ENCODE peak calls at places on chromosomes 11 and 22, in seven cellular contexts. One of them, this sample, is unnamed.

GRCh38 chr22:37162221-37163095 is 12.7 kb upstream of the IL2RB start:
- DNase-seq in lower lobe of right lung: no peak
- DNase-seq in upper lobe of right lung: no peak
- DNase-seq in epithelial cell of esophagus: no peak
- DNase-seq in heart right ventricle: no peak
- DNase-seq in HFFc6: no peak
- DNase-seq in BJ: no peak
- DNase-seq in this sample: no peak

GRCh38 chr22:39522567-39523300 is 2.4 kb downstream of the ATF4 start:
- DNase-seq in lower lobe of right lung: peak
- DNase-seq in epithelial cell of esophagus: peak
- DNase-seq in HFFc6: peak
- DNase-seq in upper lobe of right lung: no peak
- DNase-seq in heart right ventricle: no peak
- DNase-seq in BJ: no peak
- DNase-seq in this sample: no peak

GRCh38 chr11:75802913-75803820 is 11.8 kb upstream of the UVRAG start:
- DNase-seq in BJ: no peak
- DNase-seq in upper lobe of right lung: no peak
- DNase-seq in HFFc6: peak
- DNase-seq in heart right ventricle: no peak
- DNase-seq in epithelial cell of esophagus: peak
- DNase-seq in lower lobe of right lung: peak
- DNase-seq in this sample: peak

GRCh38 chr11:111946499-111946898 is 9.4 kb downstream of the DIXDC1 start:
- DNase-seq in lower lobe of right lung: no peak
- DNase-seq in HFFc6: no peak
- DNase-seq in heart right ventricle: no peak
- DNase-seq in epithelial cell of esophagus: no peak
- DNase-seq in BJ: no peak
- DNase-seq in upper lobe of right lung: no peak
- DNase-seq in this sample: no peak

GRCh38 chr11:119791701-119792151 is 62.7 kb upstream of the NECTIN1 start:
- DNase-seq in heart right ventricle: no peak
- DNase-seq in upper lobe of right lung: peak
- DNase-seq in epithelial cell of esophagus: no peak
- DNase-seq in HFFc6: peak
- DNase-seq in BJ: no peak
- DNase-seq in lower lobe of right lung: no peak
- DNase-seq in this sample: no peak

GRCh38 chr11:110991621-110992355 is 253.7 kb upstream of the POU2AF2 start:
- DNase-seq in heart right ventricle: no peak
- DNase-seq in BJ: peak
- DNase-seq in HFFc6: no peak
- DNase-seq in lower lobe of right lung: no peak
- DNase-seq in upper lobe of right lung: no peak
- DNase-seq in epithelial cell of esophagus: no peak
- DNase-seq in this sample: no peak

GRCh38 chr11:47969401-47969800 is 11.0 kb upstream of the PTPRJ start:
- DNase-seq in epithelial cell of esophagus: no peak
- DNase-seq in heart right ventricle: no peak
- DNase-seq in lower lobe of right lung: no peak
- DNase-seq in upper lobe of right lung: no peak
- DNase-seq in HFFc6: no peak
- DNase-seq in BJ: no peak
- DNase-seq in this sample: no peak

GRCh38 chr11:108916290-108916689 is 251.4 kb downstream of the DDX10 start:
- DNase-seq in upper lobe of right lung: no peak
- DNase-seq in BJ: no peak
- DNase-seq in HFFc6: no peak
- DNase-seq in epithelial cell of esophagus: peak
- DNase-seq in heart right ventricle: no peak
- DNase-seq in lower lobe of right lung: no peak
- DNase-seq in this sample: no peak

GRCh38 chr11:62104816-62105610 is 18.8 kb upstream of the INCENP start:
- DNase-seq in BJ: peak
- DNase-seq in upper lobe of right lung: no peak
- DNase-seq in heart right ventricle: no peak
- DNase-seq in epithelial cell of esophagus: no peak
- DNase-seq in HFFc6: peak
- DNase-seq in lower lobe of right lung: no peak
- DNase-seq in this sample: no peak

GRCh38 chr11:74756571-74756970 is 7.9 kb downstream of the RNF169 start:
- DNase-seq in HFFc6: no peak
- DNase-seq in BJ: no peak
- DNase-seq in epithelial cell of esophagus: no peak
- DNase-seq in upper lobe of right lung: no peak
- DNase-seq in heart right ventricle: no peak
- DNase-seq in lower lobe of right lung: no peak
- DNase-seq in this sample: no peak

GRCh38 chr11:12430912-12431311 is 53.5 kb downstream of the PARVA start:
- DNase-seq in lower lobe of right lung: no peak
- DNase-seq in HFFc6: peak
- DNase-seq in epithelial cell of esophagus: peak
- DNase-seq in BJ: peak
- DNase-seq in heart right ventricle: no peak
- DNase-seq in upper lobe of right lung: no peak
- DNase-seq in this sample: no peak

GRCh38 chr22:39427751-39428596 is 28.4 kb downstream of the TAB1 start:
- DNase-seq in lower lobe of right lung: peak
- DNase-seq in BJ: no peak
- DNase-seq in HFFc6: no peak
- DNase-seq in epithelial cell of esophagus: no peak
- DNase-seq in upper lobe of right lung: no peak
- DNase-seq in heart right ventricle: no peak
- DNase-seq in this sample: no peak

GRCh38 chr11:111606986-111607385 is 4.7 kb downstream of the SIK2 start:
- DNase-seq in epithelial cell of esophagus: no peak
- DNase-seq in upper lobe of right lung: no peak
- DNase-seq in BJ: no peak
- DNase-seq in lower lobe of right lung: no peak
- DNase-seq in heart right ventricle: no peak
- DNase-seq in HFFc6: no peak
- DNase-seq in this sample: no peak

GRCh38 chr22:37492428-37493344 is 6.5 kb upstream of the MFNG start:
- DNase-seq in upper lobe of right lung: peak
- DNase-seq in heart right ventricle: no peak
- DNase-seq in lower lobe of right lung: peak
- DNase-seq in HFFc6: peak
- DNase-seq in epithelial cell of esophagus: peak
- DNase-seq in BJ: no peak
- DNase-seq in this sample: no peak

GRCh38 chr11:27358306-27358705 is 4.7 kb downstream of the CCDC34 start:
- DNase-seq in epithelial cell of esophagus: peak
- DNase-seq in heart right ventricle: no peak
- DNase-seq in upper lobe of right lung: no peak
- DNase-seq in lower lobe of right lung: no peak
- DNase-seq in BJ: no peak
- DNase-seq in HFFc6: no peak
- DNase-seq in this sample: no peak

GRCh38 chr11:125951731-125952130 is 5.9 kb downstream of the VSIG10L2 start:
- DNase-seq in BJ: no peak
- DNase-seq in upper lobe of right lung: no peak
- DNase-seq in HFFc6: no peak
- DNase-seq in epithelial cell of esophagus: no peak
- DNase-seq in lower lobe of right lung: no peak
- DNase-seq in heart right ventricle: peak
- DNase-seq in this sample: no peak

GRCh38 chr11:68950268-68950667 is 30.5 kb downstream of the MRGPRD start:
- DNase-seq in HFFc6: peak
- DNase-seq in lower lobe of right lung: no peak
- DNase-seq in heart right ventricle: no peak
- DNase-seq in upper lobe of right lung: no peak
- DNase-seq in BJ: no peak
- DNase-seq in epithelial cell of esophagus: peak
- DNase-seq in this sample: no peak
- TF ChIP-seq CTCF in HFFc6: peak
- TF ChIP-seq CTCF in lower lobe of right lung: no peak
- TF ChIP-seq CTCF in heart right ventricle: no peak
- TF ChIP-seq CTCF in upper lobe of right lung: no peak
- TF ChIP-seq CTCF in BJ: peak
- TF ChIP-seq CTCF in epithelial cell of esophagus: peak
- TF ChIP-seq CTCF in this sample: peak

GRCh38 chr22:44890416-44891292 is 119.2 kb downstream of the PHF21B start:
- DNase-seq in BJ: no peak
- DNase-seq in lower lobe of right lung: no peak
- DNase-seq in upper lobe of right lung: peak
- DNase-seq in HFFc6: no peak
- DNase-seq in epithelial cell of esophagus: no peak
- DNase-seq in heart right ventricle: no peak
- DNase-seq in this sample: no peak
- TF ChIP-seq CTCF in BJ: no peak
- TF ChIP-seq CTCF in lower lobe of right lung: no peak
- TF ChIP-seq CTCF in upper lobe of right lung: no peak
- TF ChIP-seq CTCF in HFFc6: no peak
- TF ChIP-seq CTCF in epithelial cell of esophagus: no peak
- TF ChIP-seq CTCF in heart right ventricle: no peak
- TF ChIP-seq CTCF in this sample: no peak

DNA sequence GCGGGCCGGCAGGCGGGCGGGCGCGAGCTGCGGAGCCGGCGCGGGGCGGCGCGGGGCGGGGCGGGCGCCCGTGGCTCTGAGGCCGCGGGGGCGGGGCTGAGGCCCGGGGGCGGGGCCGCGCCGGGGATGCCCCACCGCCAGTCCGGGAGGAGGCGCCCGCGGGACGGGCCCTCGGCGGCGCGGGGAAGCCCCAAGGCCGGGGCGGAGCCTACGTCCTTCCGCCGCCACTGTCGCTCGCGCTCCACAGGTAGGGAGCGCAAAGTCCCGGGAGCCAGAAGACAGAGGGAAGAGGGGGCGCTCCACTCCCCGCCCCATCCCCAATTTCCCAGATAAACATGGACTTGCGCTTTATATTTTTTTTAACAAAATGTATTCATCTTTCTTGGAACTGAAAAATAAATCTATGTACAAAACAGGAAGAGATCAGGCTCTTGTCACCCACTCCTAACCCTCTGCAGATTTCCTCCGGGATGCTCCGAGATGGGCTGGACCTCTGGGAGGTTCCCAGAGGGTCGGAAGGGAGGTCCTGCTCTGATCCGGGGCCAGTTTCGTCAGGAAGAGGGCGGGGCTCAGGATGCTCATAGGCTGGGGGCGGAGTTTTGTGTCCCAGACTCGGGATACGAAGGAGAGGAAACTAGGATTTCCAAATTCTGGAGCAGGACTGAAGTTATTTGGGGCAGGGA is at the start of gene MAP4K2:
- DNase-seq in lower lobe of right lung: peak
- DNase-seq in upper lobe of right lung: peak
- DNase-seq in HFFc6: peak
- DNase-seq in heart right ventricle: peak
- DNase-seq in BJ: no peak
- DNase-seq in epithelial cell of esophagus: peak
- DNase-seq in this sample: peak
- TF ChIP-seq CTCF in lower lobe of right lung: peak
- TF ChIP-seq CTCF in upper lobe of right lung: peak
- TF ChIP-seq CTCF in HFFc6: peak
- TF ChIP-seq CTCF in heart right ventricle: no peak
- TF ChIP-seq CTCF in BJ: peak
- TF ChIP-seq CTCF in epithelial cell of esophagus: peak
- TF ChIP-seq CTCF in this sample: no peak

DNA sequence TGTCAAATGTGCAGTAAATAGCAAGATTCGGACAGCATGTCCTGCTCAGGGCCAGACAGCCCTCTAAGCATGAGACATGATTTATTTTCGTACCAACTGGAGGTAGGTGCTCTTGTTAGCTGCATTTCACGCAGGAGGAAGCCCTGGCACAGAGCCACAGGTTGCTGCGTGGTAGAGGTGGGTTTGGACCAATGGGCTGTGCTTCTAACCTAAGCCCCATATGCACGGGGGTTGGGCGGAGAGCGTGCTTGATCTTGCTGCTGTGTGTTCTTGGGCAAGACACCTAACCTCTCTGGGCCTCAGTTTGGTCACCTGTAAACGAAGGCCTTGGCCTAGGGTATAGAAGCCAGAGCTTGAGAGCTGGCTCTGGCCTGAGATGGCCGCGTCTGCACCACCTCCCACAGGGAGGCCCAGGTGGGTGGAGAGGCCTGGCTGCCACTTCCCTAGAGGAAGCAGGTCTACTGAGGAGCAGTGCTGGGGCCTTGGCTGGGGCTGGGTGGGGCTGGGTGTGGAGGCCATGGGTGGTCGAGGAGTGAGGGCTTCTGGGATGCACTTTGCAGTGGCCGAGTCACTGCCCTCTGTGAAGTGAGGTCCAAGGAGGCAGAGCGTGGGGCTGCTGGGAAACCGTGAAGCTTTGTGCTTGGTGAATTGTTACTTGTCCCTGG is 38.5 kb upstream of the GRAMD4 start:
- DNase-seq in BJ: no peak
- DNase-seq in upper lobe of right lung: peak
- DNase-seq in lower lobe of right lung: peak
- DNase-seq in epithelial cell of esophagus: no peak
- DNase-seq in heart right ventricle: no peak
- DNase-seq in HFFc6: no peak
- DNase-seq in this sample: no peak
- TF ChIP-seq CTCF in BJ: no peak
- TF ChIP-seq CTCF in upper lobe of right lung: no peak
- TF ChIP-seq CTCF in lower lobe of right lung: no peak
- TF ChIP-seq CTCF in epithelial cell of esophagus: no peak
- TF ChIP-seq CTCF in heart right ventricle: no peak
- TF ChIP-seq CTCF in HFFc6: no peak
- TF ChIP-seq CTCF in this sample: no peak

DNA sequence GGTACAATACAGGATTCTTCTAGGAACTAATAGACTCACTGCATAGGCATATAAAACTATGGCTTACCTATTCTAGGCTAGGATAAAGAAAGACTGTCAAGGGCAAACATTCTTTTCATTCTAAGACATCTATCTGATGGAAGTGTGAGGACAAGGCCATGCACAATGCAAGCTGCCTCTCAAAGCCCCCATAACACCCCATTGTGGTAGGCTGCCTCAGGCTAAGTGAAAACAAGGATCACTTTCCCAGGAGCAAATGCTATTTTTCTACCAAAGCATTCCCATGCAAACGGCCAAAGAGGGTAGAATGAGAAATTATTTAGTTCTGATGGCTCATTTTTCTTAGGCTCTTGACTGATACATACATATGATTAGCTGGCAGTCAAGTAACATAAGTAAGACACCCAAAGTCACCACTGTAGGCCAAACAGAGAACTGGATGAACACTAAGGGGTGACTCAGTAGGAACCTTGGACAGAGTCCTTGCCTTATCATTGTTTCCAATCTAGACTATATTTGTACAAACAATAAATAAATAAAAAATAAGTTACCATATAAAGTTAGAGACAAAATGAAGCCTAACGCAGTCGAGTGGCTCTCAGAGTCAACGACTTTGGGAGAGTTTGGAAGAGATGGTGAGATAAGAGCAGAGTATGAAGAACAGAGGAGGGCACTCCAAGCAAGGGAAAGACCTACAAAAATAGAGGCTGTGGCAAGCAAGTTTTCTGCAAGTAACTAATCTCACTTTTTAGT is 303.6 kb downstream of the SBF2 start:
- DNase-seq in lower lobe of right lung: no peak
- DNase-seq in epithelial cell of esophagus: no peak
- DNase-seq in upper lobe of right lung: no peak
- DNase-seq in HFFc6: peak
- DNase-seq in heart right ventricle: no peak
- DNase-seq in BJ: no peak
- DNase-seq in this sample: no peak
- TF ChIP-seq CTCF in lower lobe of right lung: no peak
- TF ChIP-seq CTCF in epithelial cell of esophagus: peak
- TF ChIP-seq CTCF in upper lobe of right lung: peak
- TF ChIP-seq CTCF in HFFc6: peak
- TF ChIP-seq CTCF in heart right ventricle: no peak
- TF ChIP-seq CTCF in BJ: peak
- TF ChIP-seq CTCF in this sample: no peak

This sample was measured in mesothelial cell of epicardium.